ENCODE peak calls at places on chromosomes 13 and 19, in four cellular contexts. G is pancreas, N is ovary, E is adrenal gland. H is an unnamed sample.

GRCh38 chr13:113159701-113160100 is 1.3 kb downstream of the PROZ start:
- DNase-seq in G (no peak), N (no peak), E (no peak), H (no peak)

GRCh38 chr13:63198076-63198475 is 1782.4 kb upstream of the PCDH20 start:
- DNase-seq in G (no peak), N (no peak), E (no peak), H (no peak)

GRCh38 chr19:1855040-1855827 is 7.0 kb upstream of the REXO1 start:
- DNase-seq in G (peak; percentile 70), N (peak; percentile 62), E (peak; percentile 97), H (peak; percentile 97)

GRCh38 chr19:44757057-44757734 is 8.7 kb downstream of the BCL3 start:
- DNase-seq in G (peak; percentile 85), N (peak; percentile 76), E (no peak), H (peak; percentile 83)

GRCh38 chr13:113784645-113785024 is 25.6 kb downstream of the TMEM255B start:
- DNase-seq in G (no peak), N (no peak), E (no peak), H (no peak)

GRCh38 chr13:109707044-109707794 is 79.2 kb downstream of the IRS2 start:
- DNase-seq in G (no peak), N (no peak), E (no peak), H (peak; percentile 58)

GRCh38 chr13:39281539-39282150 is 243.4 kb downstream of the NHLRC3 start:
- DNase-seq in G (no peak), N (no peak), E (no peak), H (no peak)

GRCh38 chr13:36788276-36788675 is 30.7 kb upstream of the RFXAP start:
- DNase-seq in G (no peak), N (no peak), E (no peak), H (no peak)

GRCh38 chr19:35248310-35249145 is at the start of gene LSR:
- DNase-seq in G (peak; percentile 95), N (peak; percentile 44), E (peak; percentile 84), H (no peak)

GRCh38 chr13:75470676-75471075 is 11.3 kb downstream of the TBC1D4 start:
- DNase-seq in G (no peak), N (no peak), E (no peak), H (no peak)

GRCh38 chr19:50003810-50004419 is 21.3 kb downstream of the VRK3 start:
- DNase-seq in G (no peak), N (no peak), E (peak; percentile 88), H (no peak)

GRCh38 chr19:41354343-41354974 is 737 bp upstream of the TGFB1 start:
- DNase-seq in G (peak; percentile 50), N (peak; percentile 56), E (no peak), H (no peak)
- H3K4me3 ChIP-seq in G (no peak overlapping the region), N (peak overlapping the region; percentile 60), E (peak overlapping the region; percentile 74), H (peak overlapping the region; percentile 75)

GRCh38 chr13:44739120-44739519 is 163.0 kb upstream of the TSC22D1 start:
- DNase-seq in G (no peak), N (no peak), E (no peak), H (no peak)
- TF ChIP-seq CTCF in G (no peak), N (no peak), E (peak; percentile 17), H (peak; percentile 33)

GRCh38 chr13:94966380-94966779 is 254.0 kb upstream of the SOX21 start:
- DNase-seq in G (no peak), N (no peak), E (no peak), H (no peak)

GRCh38 chr13:94972262-94972661 is 259.9 kb upstream of the SOX21 start:
- DNase-seq in G (no peak), N (no peak), E (no peak), H (no peak)

GRCh38 chr13:94967183-94968039 is 255.1 kb upstream of the SOX21 start:
- DNase-seq in G (peak; percentile 11), N (peak; percentile 20), E (no peak), H (peak; percentile 40)

GRCh38 chr13:94968757-94969086 is 256.4 kb upstream of the SOX21 start:
- DNase-seq in G (no peak), N (no peak), E (no peak), H (no peak)

DNA sequence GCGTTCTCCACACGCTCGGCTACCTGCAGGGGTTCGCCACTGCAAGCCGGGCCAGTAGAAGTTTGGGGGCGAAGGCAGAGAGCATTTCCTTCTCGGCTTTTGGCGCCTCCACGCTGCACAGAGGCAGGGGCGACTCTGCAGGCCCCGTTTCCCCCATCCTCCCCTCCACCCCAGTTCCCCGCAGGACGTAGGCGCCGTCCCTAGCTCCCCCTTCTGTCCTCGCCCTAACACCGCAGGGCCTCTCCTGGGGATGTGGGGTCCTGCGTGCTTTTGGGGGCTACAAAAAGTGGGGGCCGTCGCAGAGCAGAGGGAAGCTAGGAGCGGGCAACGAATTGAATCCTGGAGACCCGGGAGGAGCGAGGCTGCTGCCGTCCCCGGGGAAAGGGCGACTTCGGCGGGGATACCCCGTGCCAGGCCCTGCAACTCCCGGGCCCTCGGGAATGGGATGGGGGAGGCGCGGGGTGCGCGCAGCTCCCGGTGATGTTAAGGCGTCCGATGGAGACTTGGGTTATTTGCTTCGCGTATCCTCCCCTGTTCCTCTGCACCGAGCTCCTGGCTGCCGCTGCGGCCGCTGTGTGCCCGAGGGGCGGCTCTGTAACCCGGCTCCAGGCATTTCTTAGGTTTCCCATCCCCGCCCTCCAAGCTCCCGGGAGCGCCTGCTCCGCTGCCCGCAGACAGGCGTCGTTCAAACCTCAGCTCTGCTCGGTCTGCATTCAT is 255.9 kb upstream of the SOX21 start:
- DNase-seq in G (no peak), N (peak; percentile 15), E (no peak), H (peak; percentile 23)
- H3K4me3 ChIP-seq in G (no peak overlapping the region), N (peak overlapping the region; percentile 17), E (peak overlapping the region; percentile 26), H (peak overlapping the region; percentile 14)

GRCh38 chr19:6198896-6199239 is 63.4 kb downstream of the ACSBG2 start:
- DNase-seq in G (no peak), N (no peak), E (no peak), H (no peak)

GRCh38 chr19:6204866-6205723 is 69.6 kb downstream of the ACSBG2 start:
- DNase-seq in G (no peak), N (no peak), E (no peak), H (no peak)

GRCh38 chr19:6204212-6204611 is 68.7 kb downstream of the ACSBG2 start:
- DNase-seq in G (no peak), N (no peak), E (no peak), H (no peak)

GRCh38 chr19:6196361-6196760 is 60.9 kb downstream of the ACSBG2 start:
- DNase-seq in G (no peak), N (no peak), E (no peak), H (no peak)

GRCh38 chr19:6199240-6199983 is 63.9 kb downstream of the ACSBG2 start:
- DNase-seq in G (peak; percentile 100), N (peak; percentile 99), E (peak; percentile 98), H (peak; percentile 98)
- TF ChIP-seq CTCF in G (no peak), N (peak; percentile 78), E (peak; percentile 72), H (peak; percentile 22)

DNA sequence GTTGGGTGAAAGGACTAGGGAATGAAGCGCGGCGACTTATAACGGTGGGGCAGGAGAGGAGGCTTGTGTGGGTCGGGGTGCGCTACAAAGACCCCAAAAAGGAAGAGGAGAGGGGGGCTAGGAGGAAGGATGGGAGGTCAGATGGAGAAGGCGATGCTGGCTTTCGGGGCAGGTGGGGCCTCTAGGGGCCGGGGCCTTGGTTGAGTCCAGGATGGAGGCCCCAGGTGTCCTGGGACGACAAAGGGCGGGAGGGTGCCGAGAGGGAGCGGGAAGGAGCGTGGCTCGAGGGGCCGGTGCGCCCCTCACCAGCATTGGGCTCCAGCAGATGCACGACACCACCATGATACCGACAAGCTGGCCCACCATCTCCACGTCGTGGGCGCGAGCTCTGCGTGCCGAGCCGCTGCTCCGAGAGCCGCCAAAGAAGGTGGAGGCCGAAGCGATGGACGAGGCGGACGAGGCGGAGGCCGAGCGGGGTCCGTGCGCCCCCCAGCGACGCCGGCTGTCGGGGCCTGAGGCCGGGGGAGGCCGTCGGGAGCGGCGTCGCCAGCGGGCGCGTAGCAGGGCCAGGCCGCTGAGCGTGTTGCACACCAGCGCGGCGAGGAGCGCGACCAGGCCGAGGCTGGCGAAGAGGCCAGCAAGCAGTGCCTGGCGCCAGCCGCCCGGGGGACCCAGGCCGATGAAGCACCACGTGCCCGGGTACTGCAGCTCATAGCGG is 1.9 kb downstream of the PTGER1 start:
- DNase-seq in G (no peak), N (no peak), E (no peak), H (no peak)
- H3K4me3 ChIP-seq in G (no peak overlapping the region), N (no peak overlapping the region), E (no peak overlapping the region), H (no peak overlapping the region)

DNA sequence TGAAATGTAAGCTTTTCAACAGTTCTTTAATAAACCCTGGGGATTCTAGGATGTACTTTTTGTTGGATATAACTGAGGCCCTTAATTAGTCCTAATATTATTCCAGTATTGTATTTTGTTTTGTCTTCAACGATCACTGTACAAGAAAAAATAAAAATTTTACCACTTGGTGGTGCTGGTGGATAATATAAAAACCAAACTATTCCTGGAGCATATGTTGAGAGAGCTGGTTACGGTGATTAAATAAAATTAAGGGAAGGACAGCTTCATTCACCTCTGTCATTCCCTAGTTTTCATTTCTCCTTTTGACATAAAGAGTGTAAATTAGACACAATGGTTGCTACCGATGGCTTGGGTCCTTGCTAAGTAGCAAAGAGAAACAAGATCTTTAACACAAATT is 598.6 kb upstream of the PCDH20 start:
- DNase-seq in G (no peak), N (no peak), E (no peak), H (no peak)
- TF ChIP-seq CTCF in G (no peak), N (no peak), E (peak; percentile 18), H (peak; percentile 44)

DNA sequence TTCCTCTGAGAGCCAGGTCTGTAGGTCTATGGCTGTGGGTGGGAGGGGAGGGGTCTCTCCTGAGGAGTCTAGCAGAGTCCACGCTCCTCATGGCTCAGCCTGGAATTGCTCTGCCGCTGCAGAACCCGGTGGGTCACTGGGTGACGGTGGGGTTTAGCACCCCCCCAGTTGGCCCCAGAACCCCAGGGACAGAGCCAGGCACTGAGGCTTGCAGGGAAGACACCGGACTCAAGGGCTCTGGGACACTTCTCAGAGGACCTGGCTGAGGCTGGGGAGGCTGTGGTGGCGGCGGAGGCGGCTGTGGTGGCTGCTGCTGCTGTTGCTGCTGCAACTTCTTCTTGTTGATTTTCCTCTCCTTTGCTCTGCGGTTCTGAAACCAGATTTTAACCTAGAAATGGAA is 6.1 kb downstream of the CDX2 start:
- DNase-seq in G (no peak), N (no peak), E (no peak), H (no peak)
- H3K4me3 ChIP-seq in G (no peak overlapping the region), N (no peak overlapping the region), E (no peak overlapping the region), H (no peak overlapping the region)